ENCODE peak calls at places on chromosomes 6 and 20, in eight cellular contexts. M is heart left ventricle, Y is mucosa of descending colon, P is transverse colon, R is MM.1S, W is Panc1, B is endodermal cell, A is NT2/D1. X is an unnamed sample.

GRCh38 chr6:36979343-36979742 is 6.7 kb downstream of the MTCH1 start:
- DNase-seq in M (peak; percentile 64), Y (peak; percentile 55), P (peak; percentile 45), R (no peak), W (no peak), B (no peak), A (no peak), X (no peak)

GRCh38 chr6:34200340-34200971 is 36.2 kb upstream of the HMGA1 start:
- DNase-seq in M (no peak), Y (no peak), P (no peak), R (no peak), W (no peak), B (peak; percentile 68), A (peak; percentile 61), X (peak; percentile 47)

GRCh38 chr6:17297261-17298080 is 16.3 kb downstream of the RBM24 start:
- DNase-seq in M (no peak), Y (no peak), P (no peak), R (no peak), W (no peak), B (no peak), A (no peak), X (no peak)

GRCh38 chr20:31543966-31544598 is 29.8 kb downstream of the HM13 start:
- DNase-seq in M (no peak), Y (no peak), P (no peak), R (no peak), W (no peak), B (no peak), A (no peak), X (no peak)

GRCh38 chr6:111301914-111302313 is 181.1 kb downstream of the REV3L start:
- DNase-seq in M (no peak), Y (no peak), P (no peak), R (peak; percentile 74), W (no peak), B (no peak), A (no peak), X (no peak)

GRCh38 chr6:119445666-119446622 is 96.4 kb upstream of the MAN1A1 start:
- DNase-seq in M (no peak), Y (no peak), P (no peak), R (no peak), W (no peak), B (peak; percentile 46), A (no peak), X (no peak)

GRCh38 chr6:17059820-17060219 is 42.0 kb upstream of the STMND1 start:
- DNase-seq in M (no peak), Y (no peak), P (no peak), R (no peak), W (no peak), B (no peak), A (no peak), X (no peak)

GRCh38 chr20:16313917-16314316 is 259.3 kb downstream of the KIF16B start:
- DNase-seq in M (no peak), Y (no peak), P (no peak), R (no peak), W (no peak), B (no peak), A (no peak), X (no peak)

GRCh38 chr6:130575971-130576370 is 210.2 kb downstream of the TMEM200A start:
- DNase-seq in M (no peak), Y (peak; percentile 19), P (peak; percentile 23), R (peak; percentile 34), W (no peak), B (no peak), A (no peak), X (no peak)

GRCh38 chr20:46087161-46087560 is 2.6 kb downstream of the NCOA5 start:
- DNase-seq in M (no peak), Y (no peak), P (no peak), R (no peak), W (no peak), B (no peak), A (no peak), X (no peak)

GRCh38 chr20:32891491-32891890 is 32.8 kb downstream of the EFCAB8 start:
- DNase-seq in M (no peak), Y (no peak), P (no peak), R (no peak), W (no peak), B (no peak), A (no peak), X (no peak)

GRCh38 chr6:15389079-15389758 is 143.3 kb downstream of the JARID2 start:
- DNase-seq in M (no peak), Y (no peak), P (no peak), R (no peak), W (no peak), B (no peak), A (no peak), X (no peak)

GRCh38 chr6:170019259-170020040 is 268.0 kb downstream of the ERMARD start:
- DNase-seq in M (no peak), Y (no peak), P (no peak), R (no peak), W (no peak), B (no peak), A (no peak), X (no peak)

GRCh38 chr6:129498950-129499870 is 210.8 kb downstream of the ARHGAP18 start:
- DNase-seq in M (no peak), Y (no peak), P (no peak), R (peak; percentile 62), W (peak; percentile 20), B (peak; percentile 54), A (peak; percentile 28), X (no peak)

GRCh38 chr6:3748208-3748701 is 3.3 kb downstream of the PXDC1 start:
- DNase-seq in M (peak; percentile 70), Y (peak; percentile 70), P (peak; percentile 68), R (peak; percentile 49), W (peak; percentile 79), B (peak; percentile 93), A (no peak), X (peak; percentile 44)

GRCh38 chr6:125547320-125547843 is 202.1 kb upstream of the HEY2 start:
- DNase-seq in M (no peak), Y (no peak), P (no peak), R (no peak), W (no peak), B (no peak), A (no peak), X (no peak)

DNA sequence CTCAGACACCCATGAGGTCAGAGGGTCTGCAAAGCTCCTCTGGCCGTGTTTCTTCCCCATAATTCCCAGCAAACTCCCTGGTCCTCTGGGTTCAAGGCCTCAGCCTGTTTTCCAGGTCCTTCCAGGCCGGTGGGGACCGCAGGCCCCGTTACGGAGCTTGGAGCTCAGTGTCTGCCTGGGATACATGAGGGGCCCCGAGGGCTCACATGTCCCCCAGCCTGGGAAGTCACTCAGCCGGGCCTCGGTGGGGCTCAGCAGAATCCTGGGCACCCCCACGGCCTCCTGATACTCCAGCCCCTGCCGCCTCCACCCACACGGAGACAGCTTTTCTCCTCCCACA is 3.4 kb upstream of the SULF2 start:
- DNase-seq in M (no peak), Y (no peak), P (no peak), R (no peak), W (no peak), B (no peak), A (no peak), X (no peak)
- H3K4me1 ChIP-seq in M (peaks cover 31% of the 10 kb centered on the region), Y (peaks cover 9% of the 10 kb centered on the region), P (peaks cover 28% of the 10 kb centered on the region), R (peaks cover 14% of the 10 kb centered on the region), W (no peaks in the 10 kb centered on the region), B (peaks cover 14% of the 10 kb centered on the region), A (peaks cover 4% of the 10 kb centered on the region), X (peaks cover 10% of the 10 kb centered on the region)

GRCh38 chr6:142356271-142356938 is 54.6 kb downstream of the ADGRG6 start:
- DNase-seq in M (no peak), Y (no peak), P (no peak), R (no peak), W (no peak), B (no peak), A (no peak), X (no peak)
- H3K4me3 ChIP-seq in M (no peak overlapping the region), Y (no peak overlapping the region), P (no peak overlapping the region), R (no peak overlapping the region), W (peak overlapping the region; percentile 27), B (no peak overlapping the region), A (no peak overlapping the region), X (no peak overlapping the region)

DNA sequence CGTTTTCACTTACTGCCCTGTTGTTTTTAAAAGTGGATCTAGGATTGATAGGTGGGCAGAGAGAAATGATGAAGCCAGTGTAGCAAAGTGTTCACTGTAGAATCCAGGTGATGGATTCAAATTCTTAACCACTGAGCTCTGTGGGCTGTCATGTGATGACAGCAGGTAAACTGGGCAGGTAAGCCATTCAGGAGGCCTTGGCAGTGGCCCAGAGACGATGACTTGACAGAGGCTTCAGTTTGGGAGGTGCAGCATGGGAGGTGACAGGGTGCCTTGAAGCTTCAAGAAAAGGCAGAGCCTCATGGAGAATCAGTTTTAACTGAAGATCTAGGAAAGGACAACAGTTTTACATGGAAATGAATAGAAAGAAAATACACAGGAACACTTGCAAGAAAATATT is 2.0 kb downstream of the NAA20 start:
- DNase-seq in M (no peak), Y (no peak), P (no peak), R (no peak), W (no peak), B (no peak), A (no peak), X (no peak)
- H3K4me1 ChIP-seq in M (peaks cover 41% of the 10 kb centered on the region), Y (peaks cover 20% of the 10 kb centered on the region), P (peaks cover 21% of the 10 kb centered on the region), R (peaks cover 50% of the 10 kb centered on the region), W (peaks cover 26% of the 10 kb centered on the region), B (peaks cover 4% of the 10 kb centered on the region), A (peaks cover 2% of the 10 kb centered on the region), X (peaks cover 14% of the 10 kb centered on the region)

DNA sequence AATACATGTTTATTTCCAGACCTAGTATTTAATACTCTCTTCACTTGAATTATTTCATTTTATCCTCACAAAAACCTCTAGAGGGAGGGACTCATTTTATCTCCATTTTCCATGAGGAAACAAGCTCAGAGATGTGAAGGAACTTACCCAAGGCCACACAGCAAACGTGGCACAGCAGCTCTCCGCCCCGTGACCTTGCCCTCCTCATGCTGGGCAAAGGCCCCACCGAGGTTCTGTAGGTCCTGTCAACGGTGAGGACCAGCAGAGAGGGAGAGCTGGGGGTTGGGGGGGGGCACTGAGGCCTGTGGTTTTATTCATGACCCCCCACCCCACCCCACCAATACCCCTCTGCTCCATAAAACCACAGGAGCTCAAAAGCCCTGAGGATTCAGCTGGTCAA is 40.9 kb upstream of the TLDC2 start:
- DNase-seq in M (no peak), Y (no peak), P (no peak), R (no peak), W (no peak), B (no peak), A (no peak), X (no peak)
- H3K4me3 ChIP-seq in M (peak overlapping the region; percentile 35), Y (no peak overlapping the region), P (peak overlapping the region; percentile 12), R (peak overlapping the region; percentile 44), W (peak overlapping the region; percentile 45), B (no peak overlapping the region), A (peak overlapping the region; percentile 19), X (no peak overlapping the region)

GRCh38 chr6:45942953-45943352 is 72.7 kb downstream of the CLIC5 start:
- DNase-seq in M (no peak), Y (no peak), P (no peak), R (no peak), W (no peak), B (no peak), A (no peak), X (no peak)
- H3K4me1 ChIP-seq in M (peaks cover 61% of the 10 kb centered on the region), Y (no peaks in the 10 kb centered on the region), P (no peaks in the 10 kb centered on the region), R (no peaks in the 10 kb centered on the region), W (no peaks in the 10 kb centered on the region), B (no peaks in the 10 kb centered on the region), A (no peaks in the 10 kb centered on the region), X (no peaks in the 10 kb centered on the region)